ENCODE peak calls at places on chromosomes 6 and 20, in four cellular contexts. K is hypothalamus, N is iPS DF 6.9, E is neural crest cell. T is an unnamed sample.

GRCh38 chr6:47655719-47656595 is 42.4 kb upstream of the ADGRF4 start:
- DNase-seq in K (no peak), N (no peak), E (no peak), T (no peak)

GRCh38 chr6:43076928-43077809 is 1.1 kb downstream of the PTK7 start:
- DNase-seq in N (no peak), K (no peak), E (peak), T (no peak)

GRCh38 chr20:675453-676314 is at the start of gene SCRT2:
- DNase-seq in K (peak), N (no peak), E (peak), T (peak)

GRCh38 chr6:95248501-95248900 is 328.8 kb upstream of the MANEA start:
- DNase-seq in N (no peak), K (no peak), E (no peak), T (no peak)

GRCh38 chr20:47821481-47822100 is 36.3 kb upstream of the SULF2 start:
- DNase-seq in K (no peak), E (no peak), N (no peak), T (no peak)

GRCh38 chr20:855466-856360 is 22.2 kb downstream of the FAM110A start:
- DNase-seq in E (no peak), N (no peak), K (no peak), T (no peak)

GRCh38 chr6:112289039-112289566 is 34.7 kb upstream of the LAMA4 start:
- DNase-seq in N (no peak), K (no peak), E (no peak), T (peak)

GRCh38 chr20:658731-659291 is 5.8 kb upstream of the SRXN1 start:
- DNase-seq in N (no peak), E (no peak), K (no peak), T (no peak)

GRCh38 chr20:45128066-45128465 is 3.8 kb upstream of the WFDC12 start:
- DNase-seq in N (no peak), K (no peak), E (no peak), T (no peak)

GRCh38 chr6:119028106-119028505 is 50.4 kb downstream of the FAM184A start:
- DNase-seq in E (no peak), N (no peak), K (no peak), T (no peak)

GRCh38 chr6:42503894-42504293 is 52.2 kb upstream of the TRERF1 start:
- DNase-seq in N (no peak), E (no peak), K (no peak), T (no peak)

GRCh38 chr20:39623584-39624234 is 661.6 kb downstream of the DHX35 start:
- DNase-seq in K (no peak), N (no peak), E (no peak), T (peak)

GRCh38 chr6:33949877-33950831 is 146.4 kb upstream of the MLN start:
- DNase-seq in N (no peak), E (no peak), K (no peak), T (no peak)

T was measured in skeletal muscle cell.